ENCODE peak calls at places on chromosomes 1 and 21, in five cellular contexts. R is M059J; L is activated CD8-positive, alpha-beta memory T cell treated with anti-CD3 and anti-CD28 coated beads for 4 hours; S is anterior cingulate cortex; E is progenitor cell of endocrine pancreas. N is an unnamed sample.

GRCh38 chr1:172117800-172118199 is 276.5 kb downstream of the DNM3 start:
- DNase-seq in R (peak; percentile 66), L (no peak), S (no peak), E (no peak), N (no peak)

GRCh38 chr1:18384477-18384876 is 96.3 kb upstream of the KLHDC7A start:
- DNase-seq in R (no peak), L (no peak), S (no peak), E (no peak), N (no peak)

GRCh38 chr1:193185861-193186714 is at the start of gene B3GALT2:
- DNase-seq in R (no peak), L (no peak), S (no peak), E (no peak), N (peak; percentile 73)

GRCh38 chr1:242651817-242652216 is 127.3 kb upstream of the PLD5 start:
- DNase-seq in R (no peak), L (no peak), S (no peak), E (no peak), N (no peak)

GRCh38 chr1:226078336-226078735 is 15.8 kb downstream of the H3-3A start:
- DNase-seq in R (no peak), L (no peak), S (no peak), E (no peak), N (no peak)

GRCh38 chr1:52574594-52574993 is 21.7 kb upstream of the TUT4 start:
- DNase-seq in R (peak; percentile 97), L (no peak), S (no peak), E (no peak), N (no peak)

GRCh38 chr1:32933742-32934322 is 30.8 kb downstream of the RNF19B start:
- DNase-seq in R (peak; percentile 96), L (no peak), S (no peak), E (no peak), N (no peak)

GRCh38 chr1:10852486-10852885 is 56.0 kb upstream of the CASZ1 start:
- DNase-seq in R (no peak), L (no peak), S (no peak), E (no peak), N (no peak)

GRCh38 chr1:224707849-224708725 is 92.0 kb downstream of the CNIH3 start:
- DNase-seq in R (peak; percentile 85), L (no peak), S (no peak), E (no peak), N (no peak)

GRCh38 chr1:1134300-1134961 is 18.5 kb upstream of the C1orf159 start:
- DNase-seq in R (no peak), L (no peak), S (no peak), E (no peak), N (no peak)

GRCh38 chr1:18886003-18886335 is 16.4 kb downstream of the ALDH4A1 start:
- DNase-seq in R (peak; percentile 75), L (no peak), S (no peak), E (no peak), N (no peak)

GRCh38 chr1:176619261-176619660 is 156.3 kb downstream of the PAPPA2 start:
- DNase-seq in R (no peak), L (no peak), S (no peak), E (no peak), N (no peak)

GRCh38 chr1:55571767-55572166 is 356.6 kb upstream of the USP24 start:
- DNase-seq in R (peak; percentile 50), L (no peak), S (no peak), E (no peak), N (no peak)

GRCh38 chr1:206663832-206664652 is 20.7 kb upstream of the MAPKAPK2 start:
- DNase-seq in R (peak; percentile 53), L (peak; percentile 43), S (peak; percentile 27), E (peak; percentile 68), N (peak; percentile 74)

GRCh38 chr1:17831619-17832018 is 76.5 kb downstream of the ACTL8 start:
- DNase-seq in R (peak; percentile 49), L (no peak), S (no peak), E (peak; percentile 57), N (no peak)

GRCh38 chr21:46122758-46123683 is 25.1 kb downstream of the COL6A2 start:
- DNase-seq in R (no peak), L (no peak), S (no peak), E (no peak), N (no peak)

GRCh38 chr1:55259906-55260608 is 44.9 kb upstream of the USP24 start:
- DNase-seq in R (no peak), L (no peak), S (no peak), E (no peak), N (no peak)